ENCODE peak calls at places on chromosomes 1 and 21, in five cellular contexts. H is left lung; I is H7; Z is stimulated activated CD4-positive, alpha-beta T cell treated with anti-CD3 and anti-CD28 coated beads, Interleukin-15, amount 100 ng/mL, for 1 hour; G is CD4-positive, CD25-positive, alpha-beta regulatory T cell. U is an unnamed sample.

GRCh38 chr1:37861151-37861550 is 1.8 kb upstream of the MTF1 start:
- DNase-seq in H (no peak), I (no peak), Z (no peak), G (no peak), U (no peak)

GRCh38 chr1:40625476-40626382 is 39.8 kb downstream of the RIMS3 start:
- DNase-seq in H (no peak), I (peak), Z (no peak), G (no peak), U (peak)

GRCh38 chr21:14210738-14211137 is at the start of gene LIPI:
- DNase-seq in H (no peak), I (no peak), Z (no peak), G (no peak), U (no peak)

GRCh38 chr1:223471566-223471965 is 78.4 kb downstream of the CCDC185 start:
- DNase-seq in H (no peak), I (no peak), Z (no peak), G (no peak), U (no peak)

GRCh38 chr1:185291647-185292046 is 25.4 kb downstream of the IVNS1ABP start:
- DNase-seq in H (no peak), I (no peak), Z (no peak), G (no peak), U (no peak)

GRCh38 chr1:158700552-158700951 is at the start of gene OR6K2:
- DNase-seq in H (no peak), I (no peak), Z (no peak), G (no peak), U (no peak)

GRCh38 chr1:18748435-18748834 is 111.0 kb downstream of the TAS1R2 start:
- DNase-seq in H (no peak), I (no peak), Z (no peak), G (no peak), U (no peak)

GRCh38 chr21:25791321-25791720 is 56.5 kb downstream of the GABPA start:
- DNase-seq in H (no peak), I (no peak), Z (no peak), G (no peak), U (no peak)

GRCh38 chr1:55947446-55947845 is 631.9 kb downstream of the PLPP3 start:
- DNase-seq in H (no peak), I (no peak), Z (no peak), G (no peak), U (no peak)

GRCh38 chr1:26717066-26717465 is 21.3 kb downstream of the ARID1A start:
- DNase-seq in H (no peak), I (no peak), Z (no peak), G (no peak), U (peak)

GRCh38 chr1:19073311-19074186 is 117.1 kb upstream of the IFFO2 start:
- DNase-seq in H (no peak), I (no peak), Z (no peak), G (no peak), U (no peak)

GRCh38 chr21:46412521-46413364 is 45.9 kb upstream of the DIP2A start:
- DNase-seq in H (no peak), I (no peak), Z (no peak), G (no peak), U (no peak)

GRCh38 chr1:163307479-163308171 is 14.1 kb upstream of the NUF2 start:
- DNase-seq in H (no peak), I (no peak), Z (no peak), G (no peak), U (peak)

GRCh38 chr21:18244721-18245486 is at the start of gene CHODL:
- DNase-seq in H (no peak), I (peak), Z (no peak), G (no peak), U (no peak)

GRCh38 chr1:145995964-145996432 is 381 bp downstream of the TXNIP start:
- DNase-seq in H (peak), I (no peak), Z (no peak), G (peak), U (no peak)

GRCh38 chr1:205680073-205680851 is at the start of gene SLC45A3:
- DNase-seq in H (no peak), I (peak), Z (peak), G (peak), U (peak)

GRCh38 chr1:152451254-152451653 is 37.2 kb upstream of the CRNN start:
- DNase-seq in H (no peak), I (no peak), Z (no peak), G (no peak), U (no peak)

GRCh38 chr1:25616932-25617625 is 488 bp downstream of the MAN1C1 start:
- DNase-seq in H (no peak), I (peak), Z (no peak), G (peak), U (peak)

GRCh38 chr1:203076031-203076511 is 9.7 kb downstream of the MYOG start:
- DNase-seq in H (no peak), I (peak), Z (no peak), G (no peak), U (no peak)